ENCODE peak calls at places on chromosomes 7 and 10, in eight cellular contexts. B is psoas muscle, L is foreskin fibroblast, K is lower lobe of right lung, Q is nephron progenitor cell, F is foreskin keratinocyte, T is tibial artery, X is HFFc6. N is an unnamed sample.
A peak's percentile ranks its signal among the peaks of the same experiment; 100 is the strongest.

GRCh38 chr7:603152-603941 is 83.7 kb upstream of the PDGFA start:
- DNase-seq in F (no peak), X (no peak), Q (no peak), T (no peak), B (no peak), L (no peak), K (no peak), N (no peak)

GRCh38 chr10:6713716-6714115 is 133.6 kb upstream of the PRKCQ start:
- DNase-seq in Q (peak; percentile 11), L (peak; percentile 31), B (no peak), T (no peak), F (no peak), K (no peak), X (no peak), N (no peak)

GRCh38 chr10:89837173-89838001 is 136.0 kb downstream of the KIF20B start:
- DNase-seq in B (no peak), L (peak; percentile 56), T (no peak), K (peak; percentile 60), Q (no peak), F (peak; percentile 26), X (no peak), N (no peak)

GRCh38 chr10:23914641-23915040 is 294.3 kb upstream of the KIAA1217 start:
- DNase-seq in X (no peak), K (no peak), L (no peak), Q (no peak), B (no peak), F (no peak), T (no peak), N (no peak)

GRCh38 chr7:66921396-66921917 is 432 bp downstream of the TMEM248 start:
- DNase-seq in T (peak; percentile 74), Q (peak; percentile 50), L (peak; percentile 61), B (peak; percentile 46), X (peak; percentile 49), F (peak; percentile 4), K (no peak), N (no peak)

GRCh38 chr7:113085781-113086390 is 741 bp downstream of the GPR85 start:
- DNase-seq in K (no peak), F (peak; percentile 30), B (no peak), T (no peak), L (peak; percentile 50), Q (no peak), X (peak; percentile 1), N (no peak)

GRCh38 chr10:44308935-44309334 is 76.0 kb downstream of the CXCL12 start:
- DNase-seq in T (no peak), L (no peak), K (no peak), F (no peak), Q (no peak), B (no peak), X (no peak), N (no peak)

GRCh38 chr10:75431180-75432111 is at the start of gene LRMDA:
- DNase-seq in K (peak; percentile 78), L (peak; percentile 34), Q (peak; percentile 61), F (no peak), T (peak; percentile 74), X (no peak), B (peak; percentile 42), N (no peak)

GRCh38 chr10:33661580-33662269 is 327.3 kb upstream of the NRP1 start:
- DNase-seq in B (peak; percentile 73), F (peak; percentile 55), T (peak; percentile 86), L (peak; percentile 96), K (peak; percentile 83), X (peak; percentile 78), Q (no peak), N (no peak)

GRCh38 chr10:121734517-121735137 is 136.4 kb upstream of the FGFR2 start:
- DNase-seq in Q (peak; percentile 30), K (no peak), L (peak; percentile 41), T (no peak), F (no peak), X (no peak), B (no peak), N (no peak)

GRCh38 chr10:15545884-15546283 is 173.8 kb downstream of the ITGA8 start:
- DNase-seq in Q (no peak), K (no peak), T (no peak), X (no peak), B (no peak), L (no peak), F (no peak), N (no peak)

GRCh38 chr7:27134392-27134791 is 3.8 kb upstream of the HOXA4 start:
- DNase-seq in Q (no peak), T (no peak), F (peak; percentile 92), K (no peak), X (peak; percentile 41), B (no peak), L (peak; percentile 73), N (no peak)

GRCh38 chr10:102869290-102870198 is at the start of gene AS3MT:
- DNase-seq in F (no peak), B (peak; percentile 31), X (no peak), K (no peak), L (peak; percentile 45), T (peak; percentile 75), Q (peak; percentile 88), N (no peak)

GRCh38 chr7:114901771-114902170 is 20.1 kb upstream of the MDFIC start:
- DNase-seq in L (peak; percentile 32), K (no peak), F (peak; percentile 92), Q (no peak), B (no peak), T (no peak), X (peak; percentile 30), N (no peak)

GRCh38 chr7:82183633-82184032 is 259.9 kb downstream of the CACNA2D1 start:
- DNase-seq in X (peak; percentile 76), T (no peak), L (peak; percentile 82), B (no peak), F (peak; percentile 75), K (no peak), Q (no peak), N (no peak)

GRCh38 chr7:74039337-74039736 is 11.4 kb downstream of the ELN start:
- DNase-seq in X (no peak), K (no peak), T (no peak), F (no peak), L (no peak), B (peak; percentile 76), Q (no peak), N (no peak)

GRCh38 chr7:30791126-30791525 is 19.9 kb downstream of the MINDY4 start:
- DNase-seq in L (no peak), Q (no peak), X (no peak), B (no peak), T (no peak), K (no peak), F (no peak), N (no peak)
- TF ChIP-seq CTCF in L (no peak), Q (no peak), X (peak; percentile 23), B (no peak), T (no peak), K (peak; percentile 14), F (no peak), N (no peak)

DNA sequence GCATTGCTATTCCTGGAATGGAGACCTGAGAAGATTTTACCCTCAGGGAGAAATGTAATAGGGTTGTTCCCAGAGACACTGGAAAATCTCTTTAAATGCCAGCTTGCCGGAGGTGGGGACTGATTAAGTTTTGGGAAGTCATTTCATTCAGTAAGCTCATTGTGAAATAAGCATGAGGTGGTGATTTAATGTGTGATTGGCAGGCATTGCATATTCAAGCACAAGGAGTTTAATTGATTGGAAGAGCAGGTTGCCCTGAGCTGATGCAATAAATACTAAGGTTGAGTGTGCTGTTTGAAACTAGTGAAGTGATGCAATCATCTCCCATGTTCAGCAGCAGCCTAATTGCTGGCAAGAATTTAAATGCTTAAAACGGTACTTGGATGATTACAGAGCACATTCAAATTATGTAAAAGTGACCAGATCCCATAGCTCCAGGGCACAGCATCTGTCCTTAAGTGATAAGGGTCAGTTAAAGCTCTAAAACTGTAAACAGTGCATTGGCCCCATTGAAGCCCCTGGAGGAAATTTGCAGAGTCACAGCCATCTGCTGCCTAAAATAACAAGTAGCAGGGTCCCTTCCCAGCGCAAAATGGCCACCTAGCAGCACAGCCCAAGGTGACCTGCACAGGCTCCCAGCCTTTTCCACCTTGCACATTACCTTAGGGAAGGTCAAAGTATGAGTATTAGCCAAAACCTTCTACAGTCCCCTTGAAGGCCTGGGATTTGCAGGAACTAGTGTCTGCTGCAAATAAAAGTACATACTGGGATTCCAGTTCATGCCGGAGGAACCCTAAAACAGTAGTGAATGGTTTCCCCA is 92.1 kb downstream of the CCDC71L start:
- DNase-seq in L (peak; percentile 94), B (no peak), K (no peak), F (peak; percentile 84), Q (no peak), T (no peak), X (peak; percentile 75), N (peak; percentile 77)
- TF ChIP-seq CTCF in L (no peak), B (no peak), K (no peak), F (no peak), Q (no peak), T (no peak), X (peak; percentile 4), N (no peak)

GRCh38 chr10:101438881-101439391 is 85.0 kb downstream of the BTRC start:
- DNase-seq in K (no peak), L (no peak), F (peak; percentile 7), X (no peak), T (no peak), B (no peak), Q (no peak), N (no peak)
- TF ChIP-seq CTCF in K (no peak), L (no peak), F (no peak), X (no peak), T (no peak), B (no peak), Q (no peak), N (no peak)

GRCh38 chr10:101005869-101006567 is 6.4 kb downstream of the LZTS2 start:
- DNase-seq in L (no peak), T (no peak), B (no peak), X (no peak), K (no peak), F (no peak), Q (no peak), N (no peak)

GRCh38 chr10:101001225-101002035 is 1.8 kb downstream of the LZTS2 start:
- DNase-seq in B (peak; percentile 92), T (peak; percentile 97), X (peak; percentile 91), Q (peak; percentile 42), F (no peak), K (peak; percentile 76), L (peak; percentile 97), N (peak; percentile 70)

GRCh38 chr10:101005361-101005760 is 5.8 kb downstream of the LZTS2 start:
- DNase-seq in T (no peak), B (no peak), Q (no peak), K (no peak), L (no peak), F (no peak), X (no peak), N (no peak)

GRCh38 chr10:101002456-101002855 is 2.8 kb downstream of the LZTS2 start:
- DNase-seq in T (no peak), K (no peak), X (no peak), Q (no peak), B (no peak), F (no peak), L (no peak), N (no peak)

DNA sequence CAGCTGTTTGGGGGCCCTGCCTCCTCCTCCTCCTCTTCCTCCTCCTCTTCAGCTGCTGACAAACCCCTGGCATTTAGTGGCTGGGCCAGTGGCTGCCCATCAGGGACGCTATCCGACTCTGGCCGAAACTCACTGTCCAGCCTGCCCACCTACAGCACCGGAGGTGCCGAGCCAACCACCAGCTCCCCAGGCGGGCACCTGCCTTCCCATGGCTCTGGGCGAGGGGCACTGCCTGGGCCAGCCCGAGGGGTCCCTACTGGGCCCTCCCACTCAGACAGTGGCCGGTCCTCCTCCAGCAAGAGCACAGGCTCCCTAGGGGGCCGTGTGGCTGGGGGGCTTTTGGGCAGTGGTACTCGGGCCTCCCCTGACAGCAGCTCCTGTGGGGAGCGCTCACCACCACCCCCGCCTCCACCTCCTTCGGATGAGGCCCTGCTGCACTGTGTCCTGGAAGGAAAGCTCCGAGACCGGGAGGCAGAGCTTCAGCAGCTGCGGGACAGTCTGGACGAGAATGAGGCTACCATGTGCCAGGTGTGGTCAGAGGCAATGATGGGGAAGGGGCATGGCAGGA is 4.1 kb downstream of the LZTS2 start:
- DNase-seq in Q (no peak), K (no peak), F (no peak), X (no peak), B (no peak), T (no peak), L (no peak), N (no peak)
- TF ChIP-seq CTCF in Q (no peak), K (no peak), F (no peak), X (no peak), B (no peak), T (no peak), L (no peak), N (no peak)